ENCODE peak calls at places on chromosomes 16 and 17, in eight cellular contexts. One of them, this sample, is unnamed.

GRCh38 chr16:84239186-84239790 is 524 bp downstream of the KCNG4 start:
- DNase-seq in HFF-Myc: no peak
- DNase-seq in body of pancreas: no peak
- DNase-seq in NCI-H1048: no peak
- DNase-seq in effector CD4-positive, alpha-beta T cell: no peak
- DNase-seq in iPS-NIHi11: peak
- DNase-seq in activated CD8-positive, alpha-beta memory T cell treated with anti-CD3 and anti-CD28 coated beads, Interleukin-2, amount 50 U/mL, for 48 hours: no peak
- DNase-seq in HTR-8/SVneo: no peak
- DNase-seq in this sample: no peak

GRCh38 chr17:59561042-59561441 is 4.4 kb upstream of the DHX40 start:
- DNase-seq in HFF-Myc: no peak
- DNase-seq in body of pancreas: no peak
- DNase-seq in effector CD4-positive, alpha-beta T cell: no peak
- DNase-seq in HTR-8/SVneo: no peak
- DNase-seq in iPS-NIHi11: peak
- DNase-seq in activated CD8-positive, alpha-beta memory T cell treated with anti-CD3 and anti-CD28 coated beads, Interleukin-2, amount 50 U/mL, for 48 hours: no peak
- DNase-seq in NCI-H1048: no peak
- DNase-seq in this sample: no peak

GRCh38 chr16:47613251-47613650 is 152.1 kb downstream of the PHKB start:
- DNase-seq in effector CD4-positive, alpha-beta T cell: no peak
- DNase-seq in iPS-NIHi11: no peak
- DNase-seq in body of pancreas: no peak
- DNase-seq in HFF-Myc: no peak
- DNase-seq in HTR-8/SVneo: no peak
- DNase-seq in NCI-H1048: no peak
- DNase-seq in activated CD8-positive, alpha-beta memory T cell treated with anti-CD3 and anti-CD28 coated beads, Interleukin-2, amount 50 U/mL, for 48 hours: no peak
- DNase-seq in this sample: no peak

GRCh38 chr16:3642397-3643094 is 11.9 kb upstream of the DNASE1 start:
- DNase-seq in activated CD8-positive, alpha-beta memory T cell treated with anti-CD3 and anti-CD28 coated beads, Interleukin-2, amount 50 U/mL, for 48 hours: peak
- DNase-seq in body of pancreas: no peak
- DNase-seq in HTR-8/SVneo: no peak
- DNase-seq in HFF-Myc: no peak
- DNase-seq in NCI-H1048: no peak
- DNase-seq in effector CD4-positive, alpha-beta T cell: no peak
- DNase-seq in iPS-NIHi11: no peak
- DNase-seq in this sample: no peak

GRCh38 chr17:5509482-5509881 is 23.1 kb downstream of the MIS12 start:
- DNase-seq in iPS-NIHi11: no peak
- DNase-seq in body of pancreas: no peak
- DNase-seq in HFF-Myc: no peak
- DNase-seq in activated CD8-positive, alpha-beta memory T cell treated with anti-CD3 and anti-CD28 coated beads, Interleukin-2, amount 50 U/mL, for 48 hours: no peak
- DNase-seq in HTR-8/SVneo: no peak
- DNase-seq in NCI-H1048: no peak
- DNase-seq in effector CD4-positive, alpha-beta T cell: no peak
- DNase-seq in this sample: no peak

GRCh38 chr16:14042706-14043105 is 28.4 kb upstream of the MRTFB start:
- DNase-seq in HTR-8/SVneo: no peak
- DNase-seq in iPS-NIHi11: no peak
- DNase-seq in HFF-Myc: no peak
- DNase-seq in body of pancreas: no peak
- DNase-seq in activated CD8-positive, alpha-beta memory T cell treated with anti-CD3 and anti-CD28 coated beads, Interleukin-2, amount 50 U/mL, for 48 hours: no peak
- DNase-seq in NCI-H1048: no peak
- DNase-seq in effector CD4-positive, alpha-beta T cell: no peak
- DNase-seq in this sample: no peak

GRCh38 chr16:73126453-73126853 is 78.5 kb upstream of the ZFHX3 start:
- DNase-seq in HFF-Myc: no peak
- DNase-seq in iPS-NIHi11: no peak
- DNase-seq in activated CD8-positive, alpha-beta memory T cell treated with anti-CD3 and anti-CD28 coated beads, Interleukin-2, amount 50 U/mL, for 48 hours: no peak
- DNase-seq in effector CD4-positive, alpha-beta T cell: no peak
- DNase-seq in HTR-8/SVneo: peak
- DNase-seq in NCI-H1048: no peak
- DNase-seq in body of pancreas: peak
- DNase-seq in this sample: no peak

GRCh38 chr16:66256919-66257318 is 109.6 kb upstream of the CDH5 start:
- DNase-seq in body of pancreas: no peak
- DNase-seq in NCI-H1048: no peak
- DNase-seq in HTR-8/SVneo: no peak
- DNase-seq in effector CD4-positive, alpha-beta T cell: no peak
- DNase-seq in iPS-NIHi11: no peak
- DNase-seq in activated CD8-positive, alpha-beta memory T cell treated with anti-CD3 and anti-CD28 coated beads, Interleukin-2, amount 50 U/mL, for 48 hours: no peak
- DNase-seq in HFF-Myc: no peak
- DNase-seq in this sample: no peak

GRCh38 chr17:72189781-72190593 is 69.2 kb downstream of the SOX9 start:
- DNase-seq in HTR-8/SVneo: no peak
- DNase-seq in HFF-Myc: no peak
- DNase-seq in NCI-H1048: no peak
- DNase-seq in body of pancreas: no peak
- DNase-seq in iPS-NIHi11: no peak
- DNase-seq in activated CD8-positive, alpha-beta memory T cell treated with anti-CD3 and anti-CD28 coated beads, Interleukin-2, amount 50 U/mL, for 48 hours: no peak
- DNase-seq in effector CD4-positive, alpha-beta T cell: no peak
- DNase-seq in this sample: no peak

GRCh38 chr17:55263565-55264272 is 1.0 kb upstream of the HLF start:
- DNase-seq in effector CD4-positive, alpha-beta T cell: no peak
- DNase-seq in HTR-8/SVneo: no peak
- DNase-seq in NCI-H1048: no peak
- DNase-seq in body of pancreas: no peak
- DNase-seq in HFF-Myc: no peak
- DNase-seq in activated CD8-positive, alpha-beta memory T cell treated with anti-CD3 and anti-CD28 coated beads, Interleukin-2, amount 50 U/mL, for 48 hours: no peak
- DNase-seq in iPS-NIHi11: no peak
- DNase-seq in this sample: no peak

GRCh38 chr17:67833946-67834631 is 8.8 kb downstream of the BPTF start:
- DNase-seq in body of pancreas: no peak
- DNase-seq in effector CD4-positive, alpha-beta T cell: no peak
- DNase-seq in iPS-NIHi11: no peak
- DNase-seq in HFF-Myc: no peak
- DNase-seq in activated CD8-positive, alpha-beta memory T cell treated with anti-CD3 and anti-CD28 coated beads, Interleukin-2, amount 50 U/mL, for 48 hours: no peak
- DNase-seq in NCI-H1048: no peak
- DNase-seq in HTR-8/SVneo: no peak
- DNase-seq in this sample: no peak

GRCh38 chr17:3773511-3773910 is 27.5 kb downstream of the ITGAE start:
- DNase-seq in activated CD8-positive, alpha-beta memory T cell treated with anti-CD3 and anti-CD28 coated beads, Interleukin-2, amount 50 U/mL, for 48 hours: no peak
- DNase-seq in effector CD4-positive, alpha-beta T cell: no peak
- DNase-seq in iPS-NIHi11: no peak
- DNase-seq in HFF-Myc: peak
- DNase-seq in HTR-8/SVneo: peak
- DNase-seq in body of pancreas: no peak
- DNase-seq in NCI-H1048: no peak
- DNase-seq in this sample: peak

GRCh38 chr17:4840893-4841242 is 7.7 kb downstream of the MINK1 start:
- DNase-seq in HTR-8/SVneo: no peak
- DNase-seq in iPS-NIHi11: no peak
- DNase-seq in HFF-Myc: no peak
- DNase-seq in NCI-H1048: no peak
- DNase-seq in effector CD4-positive, alpha-beta T cell: no peak
- DNase-seq in activated CD8-positive, alpha-beta memory T cell treated with anti-CD3 and anti-CD28 coated beads, Interleukin-2, amount 50 U/mL, for 48 hours: no peak
- DNase-seq in body of pancreas: no peak
- DNase-seq in this sample: no peak

GRCh38 chr17:78362232-78362631 is 2.4 kb upstream of the SOCS3 start:
- DNase-seq in iPS-NIHi11: no peak
- DNase-seq in NCI-H1048: no peak
- DNase-seq in body of pancreas: no peak
- DNase-seq in HTR-8/SVneo: no peak
- DNase-seq in effector CD4-positive, alpha-beta T cell: no peak
- DNase-seq in HFF-Myc: no peak
- DNase-seq in activated CD8-positive, alpha-beta memory T cell treated with anti-CD3 and anti-CD28 coated beads, Interleukin-2, amount 50 U/mL, for 48 hours: no peak
- DNase-seq in this sample: no peak

GRCh38 chr17:28379814-28380571 is 8.5 kb downstream of the SARM1 start:
- DNase-seq in effector CD4-positive, alpha-beta T cell: no peak
- DNase-seq in activated CD8-positive, alpha-beta memory T cell treated with anti-CD3 and anti-CD28 coated beads, Interleukin-2, amount 50 U/mL, for 48 hours: no peak
- DNase-seq in body of pancreas: no peak
- DNase-seq in iPS-NIHi11: no peak
- DNase-seq in HTR-8/SVneo: peak
- DNase-seq in NCI-H1048: no peak
- DNase-seq in HFF-Myc: no peak
- DNase-seq in this sample: no peak

GRCh38 chr17:14058051-14058450 is 11.3 kb upstream of the COX10 start:
- DNase-seq in body of pancreas: no peak
- DNase-seq in NCI-H1048: no peak
- DNase-seq in HFF-Myc: no peak
- DNase-seq in effector CD4-positive, alpha-beta T cell: no peak
- DNase-seq in iPS-NIHi11: no peak
- DNase-seq in activated CD8-positive, alpha-beta memory T cell treated with anti-CD3 and anti-CD28 coated beads, Interleukin-2, amount 50 U/mL, for 48 hours: no peak
- DNase-seq in HTR-8/SVneo: no peak
- DNase-seq in this sample: no peak

GRCh38 chr17:39745335-39746144 is 7.8 kb downstream of the GRB7 start:
- DNase-seq in HFF-Myc: no peak
- DNase-seq in body of pancreas: peak
- DNase-seq in HTR-8/SVneo: no peak
- DNase-seq in activated CD8-positive, alpha-beta memory T cell treated with anti-CD3 and anti-CD28 coated beads, Interleukin-2, amount 50 U/mL, for 48 hours: no peak
- DNase-seq in iPS-NIHi11: no peak
- DNase-seq in NCI-H1048: no peak
- DNase-seq in effector CD4-positive, alpha-beta T cell: no peak
- DNase-seq in this sample: no peak

GRCh38 chr17:67810464-67810863 is 14.8 kb upstream of the BPTF start:
- DNase-seq in activated CD8-positive, alpha-beta memory T cell treated with anti-CD3 and anti-CD28 coated beads, Interleukin-2, amount 50 U/mL, for 48 hours: no peak
- DNase-seq in iPS-NIHi11: no peak
- DNase-seq in HTR-8/SVneo: no peak
- DNase-seq in NCI-H1048: no peak
- DNase-seq in HFF-Myc: no peak
- DNase-seq in effector CD4-positive, alpha-beta T cell: no peak
- DNase-seq in body of pancreas: no peak
- DNase-seq in this sample: no peak

GRCh38 chr17:31489295-31490018 is 98.0 kb downstream of the RAB11FIP4 start:
- DNase-seq in activated CD8-positive, alpha-beta memory T cell treated with anti-CD3 and anti-CD28 coated beads, Interleukin-2, amount 50 U/mL, for 48 hours: no peak
- DNase-seq in HTR-8/SVneo: no peak
- DNase-seq in body of pancreas: peak
- DNase-seq in iPS-NIHi11: peak
- DNase-seq in NCI-H1048: no peak
- DNase-seq in effector CD4-positive, alpha-beta T cell: no peak
- DNase-seq in HFF-Myc: no peak
- DNase-seq in this sample: peak

GRCh38 chr17:76451480-76451879 is 1.5 kb downstream of the UBE2O start:
- DNase-seq in iPS-NIHi11: no peak
- DNase-seq in NCI-H1048: no peak
- DNase-seq in HFF-Myc: no peak
- DNase-seq in effector CD4-positive, alpha-beta T cell: no peak
- DNase-seq in activated CD8-positive, alpha-beta memory T cell treated with anti-CD3 and anti-CD28 coated beads, Interleukin-2, amount 50 U/mL, for 48 hours: no peak
- DNase-seq in HTR-8/SVneo: no peak
- DNase-seq in body of pancreas: no peak
- DNase-seq in this sample: no peak

GRCh38 chr17:80264048-80264792 is 3.6 kb downstream of the RNF213 start:
- DNase-seq in activated CD8-positive, alpha-beta memory T cell treated with anti-CD3 and anti-CD28 coated beads, Interleukin-2, amount 50 U/mL, for 48 hours: peak
- DNase-seq in HTR-8/SVneo: no peak
- DNase-seq in effector CD4-positive, alpha-beta T cell: peak
- DNase-seq in body of pancreas: no peak
- DNase-seq in iPS-NIHi11: no peak
- DNase-seq in NCI-H1048: no peak
- DNase-seq in HFF-Myc: no peak
- DNase-seq in this sample: no peak

GRCh38 chr16:89712476-89712805 is 8.3 kb downstream of the VPS9D1 start:
- DNase-seq in body of pancreas: no peak
- DNase-seq in iPS-NIHi11: no peak
- DNase-seq in HTR-8/SVneo: no peak
- DNase-seq in HFF-Myc: no peak
- DNase-seq in activated CD8-positive, alpha-beta memory T cell treated with anti-CD3 and anti-CD28 coated beads, Interleukin-2, amount 50 U/mL, for 48 hours: no peak
- DNase-seq in NCI-H1048: no peak
- DNase-seq in effector CD4-positive, alpha-beta T cell: no peak
- DNase-seq in this sample: no peak

GRCh38 chr16:30184430-30185140 is 1.2 kb downstream of the CORO1A start:
- DNase-seq in HFF-Myc: no peak
- DNase-seq in HTR-8/SVneo: no peak
- DNase-seq in iPS-NIHi11: no peak
- DNase-seq in effector CD4-positive, alpha-beta T cell: peak
- DNase-seq in body of pancreas: peak
- DNase-seq in NCI-H1048: no peak
- DNase-seq in activated CD8-positive, alpha-beta memory T cell treated with anti-CD3 and anti-CD28 coated beads, Interleukin-2, amount 50 U/mL, for 48 hours: peak
- DNase-seq in this sample: no peak

GRCh38 chr16:78130950-78131349 is 31.5 kb downstream of the WWOX start:
- DNase-seq in body of pancreas: no peak
- DNase-seq in HTR-8/SVneo: no peak
- DNase-seq in effector CD4-positive, alpha-beta T cell: no peak
- DNase-seq in iPS-NIHi11: no peak
- DNase-seq in activated CD8-positive, alpha-beta memory T cell treated with anti-CD3 and anti-CD28 coated beads, Interleukin-2, amount 50 U/mL, for 48 hours: no peak
- DNase-seq in HFF-Myc: no peak
- DNase-seq in NCI-H1048: no peak
- DNase-seq in this sample: no peak

GRCh38 chr17:13181683-13182082 is 163.9 kb upstream of the ELAC2 start:
- DNase-seq in activated CD8-positive, alpha-beta memory T cell treated with anti-CD3 and anti-CD28 coated beads, Interleukin-2, amount 50 U/mL, for 48 hours: no peak
- DNase-seq in NCI-H1048: no peak
- DNase-seq in body of pancreas: no peak
- DNase-seq in HTR-8/SVneo: no peak
- DNase-seq in effector CD4-positive, alpha-beta T cell: no peak
- DNase-seq in iPS-NIHi11: no peak
- DNase-seq in HFF-Myc: no peak
- DNase-seq in this sample: no peak

GRCh38 chr16:29809850-29810698 is 1.9 kb upstream of the PRRT2 start:
- DNase-seq in iPS-NIHi11: no peak
- DNase-seq in NCI-H1048: no peak
- DNase-seq in HTR-8/SVneo: no peak
- DNase-seq in activated CD8-positive, alpha-beta memory T cell treated with anti-CD3 and anti-CD28 coated beads, Interleukin-2, amount 50 U/mL, for 48 hours: peak
- DNase-seq in body of pancreas: no peak
- DNase-seq in HFF-Myc: no peak
- DNase-seq in effector CD4-positive, alpha-beta T cell: no peak
- DNase-seq in this sample: no peak